ENCODE peak calls at places on chromosomes 2 and 18, in ten cellular contexts. One of them, this sample, is unnamed.

GRCh38 chr2:145094353-145094752 is 574.4 kb upstream of the ZEB2 start:
- DNase-seq in A549: no peak
- DNase-seq in thyroid gland: no peak
- DNase-seq in IMR-90: peak; percentile 46
- DNase-seq in NB4: no peak
- DNase-seq in breast epithelium: no peak
- DNase-seq in body of pancreas: no peak
- DNase-seq in stomach: no peak
- DNase-seq in tibial nerve: no peak
- DNase-seq in testis: no peak
- DNase-seq in this sample: no peak

GRCh38 chr18:56795381-56795780 is 144.2 kb downstream of the WDR7 start:
- DNase-seq in A549: no peak
- DNase-seq in thyroid gland: no peak
- DNase-seq in IMR-90: peak; percentile 38
- DNase-seq in NB4: no peak
- DNase-seq in breast epithelium: no peak
- DNase-seq in body of pancreas: no peak
- DNase-seq in stomach: no peak
- DNase-seq in tibial nerve: no peak
- DNase-seq in testis: no peak
- DNase-seq in this sample: no peak

GRCh38 chr2:111121028-111121872 is 536 bp downstream of the BCL2L11 start:
- DNase-seq in A549: peak; percentile 45
- DNase-seq in thyroid gland: peak; percentile 68
- DNase-seq in IMR-90: no peak
- DNase-seq in NB4: peak; percentile 75
- DNase-seq in breast epithelium: peak; percentile 57
- DNase-seq in body of pancreas: peak; percentile 70
- DNase-seq in stomach: peak; percentile 58
- DNase-seq in tibial nerve: peak; percentile 14
- DNase-seq in testis: peak; percentile 50
- DNase-seq in this sample: peak; percentile 43

GRCh38 chr2:23532311-23533013 is 147.5 kb downstream of the KLHL29 start:
- DNase-seq in A549: no peak
- DNase-seq in thyroid gland: no peak
- DNase-seq in IMR-90: no peak
- DNase-seq in NB4: no peak
- DNase-seq in breast epithelium: no peak
- DNase-seq in body of pancreas: no peak
- DNase-seq in stomach: no peak
- DNase-seq in tibial nerve: no peak
- DNase-seq in testis: peak; percentile 36
- DNase-seq in this sample: no peak

GRCh38 chr18:62524443-62525200 is 1.8 kb downstream of the ZCCHC2 start:
- DNase-seq in A549: peak; percentile 33
- DNase-seq in thyroid gland: peak; percentile 68
- DNase-seq in IMR-90: peak; percentile 45
- DNase-seq in NB4: peak; percentile 74
- DNase-seq in breast epithelium: peak; percentile 66
- DNase-seq in body of pancreas: peak; percentile 76
- DNase-seq in stomach: peak; percentile 73
- DNase-seq in tibial nerve: peak; percentile 25
- DNase-seq in testis: peak; percentile 71
- DNase-seq in this sample: no peak

GRCh38 chr2:148658807-148659722 is 14.5 kb downstream of the EPC2 start:
- DNase-seq in A549: peak; percentile 22
- DNase-seq in thyroid gland: no peak
- DNase-seq in IMR-90: peak; percentile 79
- DNase-seq in NB4: peak; percentile 62
- DNase-seq in breast epithelium: no peak
- DNase-seq in body of pancreas: no peak
- DNase-seq in stomach: no peak
- DNase-seq in tibial nerve: no peak
- DNase-seq in testis: no peak
- DNase-seq in this sample: no peak

GRCh38 chr2:9336534-9337354 is 86.6 kb downstream of the ITGB1BP1 start:
- DNase-seq in A549: peak; percentile 71
- DNase-seq in thyroid gland: peak; percentile 91
- DNase-seq in IMR-90: peak; percentile 97
- DNase-seq in NB4: no peak
- DNase-seq in breast epithelium: peak; percentile 64
- DNase-seq in body of pancreas: peak; percentile 65
- DNase-seq in stomach: peak; percentile 77
- DNase-seq in tibial nerve: no peak
- DNase-seq in testis: no peak
- DNase-seq in this sample: peak; percentile 24

GRCh38 chr18:11146238-11146946 is 3.0 kb downstream of the PIEZO2 start:
- DNase-seq in A549: no peak
- DNase-seq in thyroid gland: no peak
- DNase-seq in IMR-90: no peak
- DNase-seq in NB4: no peak
- DNase-seq in breast epithelium: no peak
- DNase-seq in body of pancreas: peak; percentile 55
- DNase-seq in stomach: no peak
- DNase-seq in tibial nerve: no peak
- DNase-seq in testis: no peak
- DNase-seq in this sample: no peak

GRCh38 chr2:108535380-108535677 is 1.1 kb downstream of the LIMS1 start:
- DNase-seq in A549: no peak
- DNase-seq in thyroid gland: no peak
- DNase-seq in IMR-90: no peak
- DNase-seq in NB4: peak; percentile 39
- DNase-seq in breast epithelium: no peak
- DNase-seq in body of pancreas: no peak
- DNase-seq in stomach: no peak
- DNase-seq in tibial nerve: no peak
- DNase-seq in testis: no peak
- DNase-seq in this sample: no peak

GRCh38 chr2:108534577-108535379 is 508 bp downstream of the LIMS1 start:
- DNase-seq in A549: peak; percentile 31
- DNase-seq in thyroid gland: peak; percentile 49
- DNase-seq in IMR-90: no peak
- DNase-seq in NB4: peak; percentile 71
- DNase-seq in breast epithelium: no peak
- DNase-seq in body of pancreas: peak; percentile 55
- DNase-seq in stomach: peak; percentile 40
- DNase-seq in tibial nerve: no peak
- DNase-seq in testis: peak; percentile 47
- DNase-seq in this sample: peak; percentile 27

GRCh38 chr2:108536133-108536780 is 2.0 kb downstream of the LIMS1 start:
- DNase-seq in A549: peak; percentile 33
- DNase-seq in thyroid gland: no peak
- DNase-seq in IMR-90: peak; percentile 62
- DNase-seq in NB4: peak; percentile 25
- DNase-seq in breast epithelium: no peak
- DNase-seq in body of pancreas: no peak
- DNase-seq in stomach: no peak
- DNase-seq in tibial nerve: no peak
- DNase-seq in testis: no peak
- DNase-seq in this sample: no peak

GRCh38 chr2:108531674-108532055 is 2.6 kb upstream of the LIMS1 start:
- DNase-seq in A549: no peak
- DNase-seq in thyroid gland: no peak
- DNase-seq in IMR-90: no peak
- DNase-seq in NB4: no peak
- DNase-seq in breast epithelium: no peak
- DNase-seq in body of pancreas: no peak
- DNase-seq in stomach: no peak
- DNase-seq in tibial nerve: no peak
- DNase-seq in testis: no peak
- DNase-seq in this sample: no peak

DNA sequence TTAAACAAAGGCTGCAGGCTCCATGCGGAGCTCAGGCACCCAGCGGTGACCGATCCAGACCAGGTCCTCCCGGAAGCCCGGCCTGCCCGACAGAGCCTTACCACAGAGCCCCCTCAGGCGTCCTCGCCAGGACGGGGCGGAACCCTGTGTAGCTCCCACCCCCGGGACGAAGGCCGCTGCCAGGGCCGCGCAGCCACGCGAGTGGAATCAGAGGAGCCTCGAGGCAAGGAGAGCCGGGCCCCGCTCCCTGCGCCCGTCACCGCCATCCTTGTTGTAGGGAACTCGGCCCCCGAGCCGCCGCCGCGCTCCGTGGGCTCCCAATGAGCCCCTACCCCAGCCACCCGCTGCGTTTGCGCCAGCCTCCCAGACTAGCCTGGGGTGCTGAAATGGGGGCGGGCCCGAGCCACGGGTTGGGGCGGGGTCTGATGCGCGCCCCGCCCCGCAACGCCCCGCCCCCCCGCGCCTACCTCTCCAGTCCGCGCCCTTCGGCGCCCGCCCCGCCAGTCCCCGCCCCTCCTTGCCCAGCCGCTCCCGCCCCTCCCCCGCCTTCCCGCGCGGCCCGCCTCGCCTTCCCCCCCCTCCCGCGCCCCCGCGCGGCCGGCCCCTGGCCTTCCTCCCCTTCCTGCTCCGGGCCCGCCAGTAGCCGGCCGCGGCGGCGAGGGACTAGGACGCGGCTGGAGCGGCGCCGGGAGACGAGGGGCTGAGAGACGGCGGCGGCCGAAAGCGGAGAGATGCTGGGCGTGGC is at the start of gene LIMS1:
- DNase-seq in A549: peak; percentile 94
- DNase-seq in thyroid gland: peak; percentile 93
- DNase-seq in IMR-90: peak; percentile 82
- DNase-seq in NB4: peak; percentile 92
- DNase-seq in breast epithelium: peak; percentile 92
- DNase-seq in body of pancreas: peak; percentile 95
- DNase-seq in stomach: peak; percentile 93
- DNase-seq in tibial nerve: peak; percentile 85
- DNase-seq in testis: peak; percentile 95
- DNase-seq in this sample: peak; percentile 78
- TF ChIP-seq POLR2A in A549: peak; percentile 87
- TF ChIP-seq POLR2A in thyroid gland: peak; percentile 47
- TF ChIP-seq POLR2A in IMR-90: peak; percentile 97
- TF ChIP-seq POLR2A in NB4: peak; percentile 88
- TF ChIP-seq POLR2A in breast epithelium: peak; percentile 71
- TF ChIP-seq POLR2A in body of pancreas: peak; percentile 81
- TF ChIP-seq POLR2A in stomach: no peak
- TF ChIP-seq POLR2A in tibial nerve: peak; percentile 87
- TF ChIP-seq POLR2A in testis: peak; percentile 70
- TF ChIP-seq POLR2A in this sample: peak; percentile 89

GRCh38 chr2:178523596-178524134 is 43.4 kb downstream of the PLEKHA3 start:
- DNase-seq in A549: no peak
- DNase-seq in thyroid gland: no peak
- DNase-seq in IMR-90: peak; percentile 7
- DNase-seq in NB4: peak; percentile 32
- DNase-seq in breast epithelium: no peak
- DNase-seq in body of pancreas: no peak
- DNase-seq in stomach: no peak
- DNase-seq in tibial nerve: no peak
- DNase-seq in testis: no peak
- DNase-seq in this sample: no peak

GRCh38 chr2:178527592-178527991 is 47.3 kb downstream of the PLEKHA3 start:
- DNase-seq in A549: no peak
- DNase-seq in thyroid gland: no peak
- DNase-seq in IMR-90: no peak
- DNase-seq in NB4: peak; percentile 15
- DNase-seq in breast epithelium: no peak
- DNase-seq in body of pancreas: no peak
- DNase-seq in stomach: no peak
- DNase-seq in tibial nerve: no peak
- DNase-seq in testis: no peak
- DNase-seq in this sample: no peak

GRCh38 chr2:178521304-178522150 is 41.3 kb downstream of the PLEKHA3 start:
- DNase-seq in A549: no peak
- DNase-seq in thyroid gland: no peak
- DNase-seq in IMR-90: no peak
- DNase-seq in NB4: no peak
- DNase-seq in breast epithelium: no peak
- DNase-seq in body of pancreas: no peak
- DNase-seq in stomach: no peak
- DNase-seq in tibial nerve: no peak
- DNase-seq in testis: no peak
- DNase-seq in this sample: no peak

GRCh38 chr2:178526256-178526655 is 46.0 kb downstream of the PLEKHA3 start:
- DNase-seq in A549: no peak
- DNase-seq in thyroid gland: no peak
- DNase-seq in IMR-90: no peak
- DNase-seq in NB4: no peak
- DNase-seq in breast epithelium: no peak
- DNase-seq in body of pancreas: no peak
- DNase-seq in stomach: no peak
- DNase-seq in tibial nerve: no peak
- DNase-seq in testis: no peak
- DNase-seq in this sample: no peak

DNA sequence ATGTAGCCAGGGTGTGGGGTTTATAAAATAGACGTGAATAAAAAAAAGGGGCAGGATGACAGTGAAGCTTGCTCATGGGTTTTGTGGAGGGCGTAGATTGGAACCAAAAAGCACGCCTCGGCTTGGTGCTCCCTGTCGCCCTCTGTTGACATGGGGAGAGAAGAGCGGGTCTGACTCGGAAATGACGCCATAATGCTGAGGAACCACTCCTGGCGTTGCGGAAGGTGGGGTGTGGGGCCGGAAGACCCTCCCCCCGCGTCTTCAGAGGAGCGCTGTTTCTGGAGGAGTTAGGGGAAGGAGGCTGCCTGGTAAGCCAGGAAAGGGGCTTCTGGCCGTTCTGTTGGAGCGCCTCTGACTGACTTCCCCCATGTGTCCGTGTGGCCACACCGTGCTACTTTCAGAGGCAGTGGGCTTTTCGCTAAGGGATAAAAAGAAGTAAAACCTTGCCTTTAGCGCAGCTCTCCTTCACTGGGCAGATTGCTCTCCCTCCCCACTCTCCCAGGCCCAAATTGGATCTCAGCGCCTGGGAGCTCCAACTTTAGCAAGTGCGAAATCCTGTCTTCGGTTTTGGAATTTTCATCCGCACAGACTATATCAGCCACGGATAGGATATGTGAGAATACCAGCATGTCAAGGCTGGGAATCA is 42.8 kb downstream of the PLEKHA3 start:
- DNase-seq in A549: peak; percentile 84
- DNase-seq in thyroid gland: peak; percentile 73
- DNase-seq in IMR-90: peak; percentile 79
- DNase-seq in NB4: peak; percentile 93
- DNase-seq in breast epithelium: peak; percentile 62
- DNase-seq in body of pancreas: peak; percentile 84
- DNase-seq in stomach: peak; percentile 80
- DNase-seq in tibial nerve: peak; percentile 49
- DNase-seq in testis: peak; percentile 93
- DNase-seq in this sample: peak; percentile 70
- TF ChIP-seq POLR2A in A549: peak; percentile 86
- TF ChIP-seq POLR2A in thyroid gland: no peak
- TF ChIP-seq POLR2A in IMR-90: peak; percentile 63
- TF ChIP-seq POLR2A in NB4: peak; percentile 85
- TF ChIP-seq POLR2A in breast epithelium: no peak
- TF ChIP-seq POLR2A in body of pancreas: no peak
- TF ChIP-seq POLR2A in stomach: no peak
- TF ChIP-seq POLR2A in tibial nerve: no peak
- TF ChIP-seq POLR2A in testis: no peak
- TF ChIP-seq POLR2A in this sample: peak; percentile 84

GRCh38 chr2:203327582-203327917 is 644 bp upstream of the ABI2 start:
- DNase-seq in A549: no peak
- DNase-seq in thyroid gland: no peak
- DNase-seq in IMR-90: no peak
- DNase-seq in NB4: peak; percentile 64
- DNase-seq in breast epithelium: no peak
- DNase-seq in body of pancreas: no peak
- DNase-seq in stomach: no peak
- DNase-seq in tibial nerve: no peak
- DNase-seq in testis: peak; percentile 26
- DNase-seq in this sample: peak; percentile 15

GRCh38 chr2:203326355-203326754 is 1.8 kb upstream of the ABI2 start:
- DNase-seq in A549: no peak
- DNase-seq in thyroid gland: no peak
- DNase-seq in IMR-90: no peak
- DNase-seq in NB4: no peak
- DNase-seq in breast epithelium: no peak
- DNase-seq in body of pancreas: no peak
- DNase-seq in stomach: no peak
- DNase-seq in tibial nerve: no peak
- DNase-seq in testis: no peak
- DNase-seq in this sample: no peak

GRCh38 chr2:203328735-203329549 is 748 bp downstream of the ABI2 start:
- DNase-seq in A549: peak; percentile 28
- DNase-seq in thyroid gland: peak; percentile 59
- DNase-seq in IMR-90: peak; percentile 30
- DNase-seq in NB4: peak; percentile 72
- DNase-seq in breast epithelium: no peak
- DNase-seq in body of pancreas: peak; percentile 44
- DNase-seq in stomach: no peak
- DNase-seq in tibial nerve: no peak
- DNase-seq in testis: peak; percentile 54
- DNase-seq in this sample: peak; percentile 38

GRCh38 chr2:203330434-203330833 is 2.2 kb downstream of the ABI2 start:
- DNase-seq in A549: no peak
- DNase-seq in thyroid gland: no peak
- DNase-seq in IMR-90: peak; percentile 64
- DNase-seq in NB4: peak; percentile 47
- DNase-seq in breast epithelium: no peak
- DNase-seq in body of pancreas: no peak
- DNase-seq in stomach: no peak
- DNase-seq in tibial nerve: no peak
- DNase-seq in testis: no peak
- DNase-seq in this sample: no peak

GRCh38 chr2:203327918-203328734 is at the start of gene ABI2:
- DNase-seq in A549: peak; percentile 85
- DNase-seq in thyroid gland: peak; percentile 85
- DNase-seq in IMR-90: peak; percentile 69
- DNase-seq in NB4: peak; percentile 91
- DNase-seq in breast epithelium: peak; percentile 70
- DNase-seq in body of pancreas: peak; percentile 84
- DNase-seq in stomach: peak; percentile 76
- DNase-seq in tibial nerve: peak; percentile 56
- DNase-seq in testis: peak; percentile 91
- DNase-seq in this sample: peak; percentile 90
- TF ChIP-seq POLR2A in A549: peak; percentile 37
- TF ChIP-seq POLR2A in thyroid gland: peak; percentile 25
- TF ChIP-seq POLR2A in IMR-90: peak; percentile 17
- TF ChIP-seq POLR2A in NB4: no peak
- TF ChIP-seq POLR2A in breast epithelium: no peak
- TF ChIP-seq POLR2A in body of pancreas: no peak
- TF ChIP-seq POLR2A in stomach: no peak
- TF ChIP-seq POLR2A in tibial nerve: no peak
- TF ChIP-seq POLR2A in testis: no peak
- TF ChIP-seq POLR2A in this sample: peak; percentile 42

DNA sequence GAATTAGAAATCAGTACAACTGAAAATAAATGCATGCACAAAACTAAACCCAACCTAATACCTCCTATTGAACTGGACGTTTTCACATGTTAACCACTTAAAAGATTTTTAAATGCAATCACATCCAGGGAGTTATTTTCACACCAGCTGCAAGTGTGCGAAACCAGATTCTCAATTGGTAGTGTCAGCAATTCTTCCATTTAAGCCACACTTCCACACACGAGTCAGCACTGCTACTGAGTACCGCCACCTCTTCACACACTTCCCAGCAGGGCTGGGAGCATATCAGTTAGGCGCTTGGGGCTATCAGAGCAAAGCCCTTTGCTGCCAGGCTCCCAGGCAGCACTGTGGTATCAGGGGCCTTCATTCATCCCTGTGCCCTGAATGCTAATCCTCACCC is 14.2 kb downstream of the ERCC3 start:
- DNase-seq in A549: no peak
- DNase-seq in thyroid gland: no peak
- DNase-seq in IMR-90: no peak
- DNase-seq in NB4: no peak
- DNase-seq in breast epithelium: no peak
- DNase-seq in body of pancreas: no peak
- DNase-seq in stomach: no peak
- DNase-seq in tibial nerve: no peak
- DNase-seq in testis: no peak
- DNase-seq in this sample: no peak
- TF ChIP-seq POLR2A in A549: no peak
- TF ChIP-seq POLR2A in thyroid gland: no peak
- TF ChIP-seq POLR2A in IMR-90: no peak
- TF ChIP-seq POLR2A in NB4: no peak
- TF ChIP-seq POLR2A in breast epithelium: no peak
- TF ChIP-seq POLR2A in body of pancreas: no peak
- TF ChIP-seq POLR2A in stomach: no peak
- TF ChIP-seq POLR2A in tibial nerve: no peak
- TF ChIP-seq POLR2A in testis: no peak
- TF ChIP-seq POLR2A in this sample: no peak